ENCODE peak calls at places on chromosomes 7 and 10, in five cellular contexts. C is lower leg skin; W is CD8-positive, alpha-beta memory T cell; G is astrocyte of the spinal cord; R is lower lobe of right lung. D is an unnamed sample.
A peak's percentile ranks its signal among the peaks of the same experiment; 100 is the strongest.

GRCh38 chr7:17022915-17023314 is 141.1 kb upstream of the AGR3 start:
- DNase-seq in C (no peak), W (no peak), G (no peak), R (no peak), D (no peak)

GRCh38 chr10:6674282-6674681 is 94.2 kb upstream of the PRKCQ start:
- DNase-seq in C (no peak), W (no peak), G (no peak), R (no peak), D (no peak)

GRCh38 chr7:920351-921070 is 34.0 kb downstream of the ADAP1 start:
- DNase-seq in C (no peak), W (peak; percentile 48), G (no peak), R (peak; percentile 41), D (no peak)

GRCh38 chr10:133310399-133310755 is 1.7 kb downstream of the ZNF511 start:
- DNase-seq in C (no peak), W (peak; percentile 50), G (no peak), R (no peak), D (no peak)

GRCh38 chr10:100965820-100966219 is 3.5 kb upstream of the SEMA4G start:
- DNase-seq in C (no peak), W (no peak), G (no peak), R (no peak), D (no peak)

GRCh38 chr10:132382231-132382922 is 14.6 kb upstream of the PWWP2B start:
- DNase-seq in C (no peak), W (peak; percentile 23), G (no peak), R (no peak), D (peak; percentile 42)

GRCh38 chr10:22251751-22252285 is 34.0 kb upstream of the EBLN1 start:
- DNase-seq in C (peak; percentile 38), W (peak; percentile 77), G (peak; percentile 66), R (peak; percentile 77), D (peak; percentile 30)

GRCh38 chr7:80908360-80908797 is 10.5 kb downstream of the SEMA3C start:
- DNase-seq in C (no peak), W (no peak), G (no peak), R (no peak), D (no peak)

GRCh38 chr7:148306759-148307158 is 283.8 kb upstream of the C7orf33 start:
- DNase-seq in C (no peak), W (no peak), G (no peak), R (no peak), D (no peak)

GRCh38 chr7:116242177-116242576 is 31.8 kb downstream of the TES start:
- DNase-seq in C (no peak), W (no peak), G (peak; percentile 26), R (no peak), D (no peak)

GRCh38 chr7:128934361-128935352 is 3.1 kb upstream of the IRF5 start:
- DNase-seq in C (no peak), W (no peak), G (no peak), R (no peak), D (no peak)

GRCh38 chr10:44724415-44725174 is 186.5 kb upstream of the TMEM72 start:
- DNase-seq in C (no peak), W (no peak), G (peak; percentile 54), R (no peak), D (no peak)

GRCh38 chr7:30648744-30649540 is 33.3 kb downstream of the CRHR2 start:
- DNase-seq in C (no peak), W (no peak), G (no peak), R (no peak), D (no peak)

GRCh38 chr10:63434866-63435854 is 30.6 kb downstream of the JMJD1C start:
- DNase-seq in C (no peak), W (no peak), G (no peak), R (no peak), D (no peak)

GRCh38 chr10:103816431-103816830 is 38.9 kb downstream of the SH3PXD2A start:
- DNase-seq in C (no peak), W (no peak), G (peak; percentile 59), R (no peak), D (no peak)

GRCh38 chr7:44978511-44979366 is at the start of gene MYO1G:
- DNase-seq in C (no peak), W (peak; percentile 95), G (no peak), R (peak; percentile 82), D (no peak)

GRCh38 chr10:31929260-31929985 is 792 bp upstream of the ARHGAP12 start:
- DNase-seq in C (peak; percentile 69), W (peak; percentile 53), G (peak; percentile 32), R (peak; percentile 68), D (peak; percentile 27)

GRCh38 chr7:148395292-148395691 is 195.3 kb upstream of the C7orf33 start:
- DNase-seq in C (no peak), W (no peak), G (peak; percentile 47), R (no peak), D (peak; percentile 28)

GRCh38 chr10:7317799-7318446 is 92.9 kb downstream of the SFMBT2 start:
- DNase-seq in C (no peak), W (no peak), G (no peak), R (no peak), D (no peak)

GRCh38 chr10:73113543-73113942 is 3.3 kb downstream of the NUDT13 start:
- DNase-seq in C (no peak), W (no peak), G (no peak), R (no peak), D (no peak)

GRCh38 chr10:96416643-96417042 is 57.8 kb upstream of the OPALIN start:
- DNase-seq in C (no peak), W (no peak), G (peak; percentile 58), R (no peak), D (no peak)

GRCh38 chr10:5292196-5292735 is 72.5 kb upstream of the UCN3 start:
- DNase-seq in C (no peak), W (peak; percentile 44), G (no peak), R (no peak), D (no peak)

GRCh38 chr7:151987748-151988529 is 31.7 kb downstream of the GALNTL5 start:
- DNase-seq in C (no peak), W (no peak), G (peak; percentile 56), R (no peak), D (peak; percentile 32)

GRCh38 chr10:33803248-33803647 is 468.8 kb upstream of the NRP1 start:
- DNase-seq in C (no peak), W (no peak), G (peak; percentile 48), R (no peak), D (no peak)

GRCh38 chr7:82506702-82507101 is 63.1 kb upstream of the CACNA2D1 start:
- DNase-seq in C (peak; percentile 63), W (no peak), G (no peak), R (no peak), D (no peak)

DNA sequence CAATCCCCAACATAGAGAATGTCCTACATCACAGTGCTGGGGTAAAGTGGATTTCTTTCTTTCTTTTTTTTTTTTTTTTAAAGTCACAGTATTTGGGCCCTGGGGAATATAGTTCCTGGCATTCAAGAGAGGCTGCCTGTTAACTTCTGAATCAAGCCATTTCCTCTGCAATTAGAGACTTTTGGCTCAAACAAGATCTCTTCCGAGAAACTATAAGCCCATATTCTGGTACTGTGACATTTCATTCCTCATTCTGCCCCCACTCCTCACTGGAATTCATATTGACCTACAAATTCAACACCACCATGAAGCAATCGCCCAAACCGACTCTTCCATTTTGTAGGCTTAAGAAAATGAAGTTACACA is 187.4 kb downstream of the PHTF2 start:
- DNase-seq in C (no peak), W (no peak), G (no peak), R (no peak), D (peak; percentile 81)
- H3K4me3 ChIP-seq in C (no peak overlapping the region), W (no peak overlapping the region), G (no peak overlapping the region), R (no peak overlapping the region), D (no peak overlapping the region)

GRCh38 chr10:110224992-110225391 is 17.6 kb downstream of the MXI1 start:
- DNase-seq in C (no peak), W (no peak), G (no peak), R (peak; percentile 47), D (no peak)
- H3K4me3 ChIP-seq in C (no peak overlapping the region), W (no peak overlapping the region), G (peak overlapping the region; percentile 75), R (peak overlapping the region; percentile 86), D (no peak overlapping the region)

DNA sequence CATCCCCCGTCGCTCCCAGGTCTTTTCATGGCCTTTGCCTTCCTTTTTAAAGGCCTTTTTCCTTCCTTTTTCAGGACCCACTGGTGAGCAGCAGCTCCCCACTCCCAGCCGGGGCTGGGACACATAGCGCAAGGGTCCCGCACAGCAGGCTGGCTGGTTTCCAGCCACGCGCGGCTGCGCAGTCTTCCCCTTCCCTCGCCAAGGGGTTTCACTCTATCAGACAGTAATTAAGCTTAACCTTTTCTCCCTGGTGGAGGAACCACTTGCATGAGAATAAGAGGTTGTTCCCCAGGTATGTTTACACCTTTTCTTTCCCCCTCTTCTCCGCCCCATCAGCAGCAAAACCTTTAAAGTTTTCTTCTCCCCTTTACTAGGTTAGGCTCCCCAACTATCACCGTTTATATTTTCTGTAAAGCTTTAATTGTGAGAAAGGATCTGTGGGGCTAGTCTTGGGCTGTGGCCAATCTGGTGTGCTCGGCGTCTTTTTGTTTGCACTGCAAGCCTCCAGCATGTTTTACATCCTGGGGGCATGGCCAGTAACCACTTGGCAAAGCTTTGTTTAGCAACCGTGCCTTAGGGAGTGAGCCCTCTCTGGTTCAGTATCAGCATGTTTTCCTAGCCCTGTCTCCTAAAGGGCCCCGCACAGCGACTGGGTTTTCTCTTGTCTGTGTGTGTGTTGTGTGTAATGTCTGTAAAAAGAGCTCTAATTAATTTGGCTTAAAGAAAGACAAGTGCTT is 219.6 kb downstream of the PHF14 start:
- DNase-seq in C (no peak), W (no peak), G (peak; percentile 45), R (peak; percentile 52), D (peak; percentile 75)
- H3K4me3 ChIP-seq in C (no peak overlapping the region), W (no peak overlapping the region), G (peak overlapping the region; percentile 29), R (peak overlapping the region; percentile 41), D (peak overlapping the region; percentile 5)

GRCh38 chr7:124033093-124033806 is 383 bp upstream of the TMEM229A start:
- DNase-seq in C (no peak), W (no peak), G (no peak), R (peak; percentile 41), D (peak; percentile 42)
- H3K4me3 ChIP-seq in C (no peak overlapping the region), W (no peak overlapping the region), G (no peak overlapping the region), R (peak overlapping the region; percentile 46), D (peak overlapping the region; percentile 60)

GRCh38 chr7:78149787-78150186 is 351.2 kb downstream of the PHTF2 start:
- DNase-seq in C (no peak), W (no peak), G (peak; percentile 72), R (no peak), D (no peak)
- H3K4me3 ChIP-seq in C (no peak overlapping the region), W (no peak overlapping the region), G (no peak overlapping the region), R (no peak overlapping the region), D (no peak overlapping the region)

DNA sequence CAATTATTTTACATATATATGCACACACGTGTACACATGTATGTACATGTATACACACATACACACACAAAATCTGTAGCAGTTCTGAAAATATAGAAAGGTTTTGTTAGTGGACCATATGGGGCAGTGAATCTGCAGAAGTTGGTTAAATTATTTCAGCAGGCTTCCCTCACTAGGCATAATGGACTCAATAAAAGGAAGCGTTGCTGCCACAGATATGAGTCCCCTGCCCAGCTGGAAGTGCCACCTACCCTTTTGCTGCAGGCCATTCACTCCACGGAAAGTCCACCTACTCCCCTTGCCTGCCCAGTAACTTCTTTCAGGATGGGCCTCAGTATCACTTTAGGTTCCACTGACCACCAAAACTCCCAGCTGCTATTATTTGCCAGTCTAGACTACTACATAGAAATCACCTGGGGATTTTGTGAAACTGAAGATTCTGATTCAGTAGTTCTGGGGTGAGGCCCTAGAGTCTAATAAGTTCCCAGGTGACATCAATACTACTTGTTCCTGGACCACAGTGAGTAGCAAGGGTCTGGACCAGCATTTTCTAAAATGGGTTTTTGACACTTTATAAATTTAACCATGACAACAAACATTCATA is 29.3 kb upstream of the CROT start:
- DNase-seq in C (no peak), W (no peak), G (no peak), R (no peak), D (no peak)
- H3K4me3 ChIP-seq in C (no peak overlapping the region), W (no peak overlapping the region), G (no peak overlapping the region), R (no peak overlapping the region), D (no peak overlapping the region)

D was measured in cardiac muscle cell.